ENCODE peak calls at places on chromosomes 11 and 22, in ten cellular contexts. B, J, Y, K, I, R, O, T, W and N are unnamed samples.

GRCh38 chr11:9143726-9144125 is 52.3 kb upstream of the SCUBE2 start:
- DNase-seq in B (no peak), J (no peak), Y (no peak), K (no peak), I (no peak), R (no peak), O (no peak), T (no peak), W (no peak), N (no peak)

GRCh38 chr11:119525855-119526196 is 102.9 kb upstream of the THY1 start:
- DNase-seq in B (no peak), J (no peak), Y (no peak), K (no peak), I (no peak), R (no peak), O (no peak), T (no peak), W (no peak), N (no peak)

GRCh38 chr22:18044548-18045271 is 20.3 kb upstream of the MICAL3 start:
- DNase-seq in B (no peak), J (no peak), Y (no peak), K (no peak), I (peak; percentile 87), R (peak; percentile 77), O (no peak), T (no peak), W (no peak), N (no peak)

GRCh38 chr22:39713799-39714290 is 143.3 kb downstream of the CACNA1I start:
- DNase-seq in B (no peak), J (no peak), Y (no peak), K (no peak), I (no peak), R (no peak), O (no peak), T (no peak), W (no peak), N (no peak)

GRCh38 chr11:75576445-75577049 is 14.5 kb downstream of the SERPINH1 start:
- DNase-seq in B (no peak), J (no peak), Y (peak; percentile 34), K (peak; percentile 75), I (peak; percentile 67), R (peak; percentile 68), O (peak; percentile 47), T (no peak), W (no peak), N (no peak)

GRCh38 chr11:28144808-28145207 is 36.6 kb downstream of the METTL15 start:
- DNase-seq in B (no peak), J (no peak), Y (no peak), K (no peak), I (no peak), R (no peak), O (no peak), T (no peak), W (peak; percentile 14), N (peak; percentile 25)

GRCh38 chr11:130790689-130791088 is 125.6 kb downstream of the SNX19 start:
- DNase-seq in B (no peak), J (no peak), Y (no peak), K (no peak), I (no peak), R (no peak), O (no peak), T (no peak), W (no peak), N (no peak)

GRCh38 chr11:110339456-110339855 is 43.0 kb upstream of the RDX start:
- DNase-seq in B (no peak), J (no peak), Y (no peak), K (no peak), I (no peak), R (no peak), O (no peak), T (no peak), W (no peak), N (no peak)

DNA sequence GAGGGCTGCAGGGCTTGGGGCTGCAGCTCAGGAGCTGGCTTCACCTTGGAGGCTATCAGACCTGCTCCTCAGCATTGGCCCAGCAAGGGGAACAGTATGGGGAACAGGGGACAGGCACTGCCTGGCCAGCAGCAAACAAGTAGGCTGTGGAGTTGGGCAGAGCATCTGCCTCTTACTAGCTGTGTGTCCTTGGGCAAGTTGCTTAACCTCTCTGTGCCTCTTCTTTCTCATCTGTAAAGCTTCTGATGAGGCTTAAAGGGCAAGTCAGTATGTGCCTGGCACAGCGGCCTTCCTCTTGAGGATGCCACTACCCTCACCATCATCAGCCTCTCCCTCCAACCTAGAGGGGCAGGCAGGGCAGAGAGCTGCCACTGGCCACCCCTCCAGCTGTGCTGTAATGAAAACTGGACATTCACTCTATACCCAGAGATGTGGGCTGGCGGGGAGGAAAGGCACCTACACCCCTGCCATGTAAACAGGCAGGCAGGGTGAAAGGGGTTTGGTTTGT is 7.5 kb upstream of the CDKN1C start:
- DNase-seq in B (no peak), J (no peak), Y (no peak), K (no peak), I (no peak), R (no peak), O (no peak), T (no peak), W (no peak), N (no peak)
- H3K4me3 ChIP-seq in B (peak overlapping the region; percentile 52), J (no peak overlapping the region), Y (no peak overlapping the region), K (peak overlapping the region; percentile 60), I (no peak overlapping the region), R (peak overlapping the region; percentile 41), O (no peak overlapping the region), T (peak overlapping the region; percentile 63), W (peak overlapping the region; percentile 55), N (peak overlapping the region; percentile 50)

DNA sequence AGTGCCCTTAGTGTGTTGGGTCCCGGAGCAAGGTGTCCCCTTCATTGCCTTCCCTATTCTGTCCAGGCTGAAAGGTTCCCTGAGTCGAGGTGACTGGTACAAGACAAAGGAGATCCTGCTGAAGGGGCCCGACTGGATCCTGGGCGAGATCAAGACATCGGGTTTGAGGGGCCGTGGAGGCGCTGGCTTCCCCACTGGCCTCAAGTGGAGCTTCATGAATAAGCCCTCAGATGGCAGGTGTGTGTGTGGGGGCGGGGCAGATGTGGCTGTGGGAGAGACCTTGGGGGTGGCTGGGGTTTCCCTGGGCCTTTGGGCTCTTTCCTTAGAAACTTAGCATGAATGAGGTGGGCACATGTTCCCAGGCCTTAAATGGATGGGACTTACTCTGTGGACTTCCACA is 1.8 kb downstream of the NDUFV1 start:
- DNase-seq in B (no peak), J (no peak), Y (no peak), K (no peak), I (no peak), R (no peak), O (no peak), T (no peak), W (no peak), N (no peak)
- H3K4me3 ChIP-seq in B (no peak overlapping the region), J (no peak overlapping the region), Y (no peak overlapping the region), K (no peak overlapping the region), I (no peak overlapping the region), R (no peak overlapping the region), O (no peak overlapping the region), T (no peak overlapping the region), W (no peak overlapping the region), N (no peak overlapping the region)

GRCh38 chr11:133118563-133119303 is 413.6 kb downstream of the OPCML start:
- DNase-seq in B (no peak), J (no peak), Y (no peak), K (no peak), I (peak; percentile 77), R (no peak), O (no peak), T (no peak), W (no peak), N (no peak)

GRCh38 chr11:133123371-133123770 is 408.9 kb downstream of the OPCML start:
- DNase-seq in B (no peak), J (no peak), Y (no peak), K (no peak), I (no peak), R (no peak), O (no peak), T (no peak), W (no peak), N (no peak)

GRCh38 chr11:133127746-133128145 is 404.6 kb downstream of the OPCML start:
- DNase-seq in B (no peak), J (no peak), Y (no peak), K (no peak), I (no peak), R (no peak), O (no peak), T (no peak), W (no peak), N (no peak)

GRCh38 chr11:133122260-133122659 is 410.0 kb downstream of the OPCML start:
- DNase-seq in B (no peak), J (no peak), Y (no peak), K (peak; percentile 35), I (no peak), R (no peak), O (no peak), T (no peak), W (no peak), N (no peak)
- H3K4me3 ChIP-seq in B (no peak overlapping the region), J (no peak overlapping the region), Y (no peak overlapping the region), K (no peak overlapping the region), I (no peak overlapping the region), R (no peak overlapping the region), O (no peak overlapping the region), T (no peak overlapping the region), W (no peak overlapping the region), N (no peak overlapping the region)

GRCh38 chr11:62858201-62858600 is 18.8 kb upstream of the WDR74 start:
- DNase-seq in B (no peak), J (no peak), Y (no peak), K (no peak), I (no peak), R (no peak), O (no peak), T (no peak), W (no peak), N (no peak)
- H3K4me3 ChIP-seq in B (peak overlapping the region; percentile 98), J (no peak overlapping the region), Y (no peak overlapping the region), K (peak overlapping the region; percentile 100), I (no peak overlapping the region), R (no peak overlapping the region), O (no peak overlapping the region), T (no peak overlapping the region), W (no peak overlapping the region), N (no peak overlapping the region)

GRCh38 chr22:30615543-30615954 is 8.6 kb downstream of the TCN2 start:
- DNase-seq in B (no peak), J (no peak), Y (no peak), K (no peak), I (no peak), R (no peak), O (peak; percentile 31), T (no peak), W (no peak), N (no peak)
- H3K4me3 ChIP-seq in B (no peak overlapping the region), J (no peak overlapping the region), Y (no peak overlapping the region), K (no peak overlapping the region), I (no peak overlapping the region), R (no peak overlapping the region), O (no peak overlapping the region), T (no peak overlapping the region), W (no peak overlapping the region), N (no peak overlapping the region)

DNA sequence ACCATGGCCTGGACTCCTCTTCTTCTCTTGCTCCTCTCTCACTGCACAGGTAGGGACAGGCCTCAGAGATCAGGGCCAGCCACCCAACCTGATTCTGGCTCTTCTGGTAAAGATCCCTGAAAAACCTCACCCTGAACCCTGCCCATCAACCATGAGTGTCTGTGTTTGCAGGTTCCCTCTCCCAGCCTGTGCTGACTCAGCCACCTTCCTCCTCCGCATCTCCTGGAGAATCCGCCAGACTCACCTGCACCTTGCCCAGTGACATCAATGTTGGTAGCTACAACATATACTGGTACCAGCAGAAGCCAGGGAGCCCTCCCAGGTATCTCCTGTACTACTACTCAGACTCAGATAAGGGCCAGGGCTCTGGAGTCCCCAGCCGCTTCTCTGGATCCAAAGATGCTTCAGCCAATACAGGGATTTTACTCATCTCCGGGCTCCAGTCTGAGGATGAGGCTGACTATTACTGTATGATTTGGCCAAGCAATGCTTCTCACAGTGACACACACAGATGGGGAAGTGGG is 80.9 kb downstream of the ZNF280B start:
- DNase-seq in B (no peak), J (no peak), Y (no peak), K (no peak), I (no peak), R (no peak), O (no peak), T (no peak), W (no peak), N (no peak)
- H3K4me3 ChIP-seq in B (no peak overlapping the region), J (no peak overlapping the region), Y (no peak overlapping the region), K (no peak overlapping the region), I (no peak overlapping the region), R (no peak overlapping the region), O (no peak overlapping the region), T (no peak overlapping the region), W (no peak overlapping the region), N (no peak overlapping the region)